ENCODE peak calls at places on chromosomes 6 and 20, in four cellular contexts. I is K562, B is H1, P is HepG2. Y is an unnamed sample.

GRCh38 chr6:46044876-46045617 is 29.4 kb upstream of the CLIC5 start:
- DNase-seq in P (no peak), B (no peak), I (no peak), Y (no peak)

GRCh38 chr20:32289661-32290431 is 12.4 kb downstream of the KIF3B start:
- DNase-seq in I (no peak), P (peak; percentile 100), B (no peak), Y (no peak)

GRCh38 chr6:143507358-143508145 is 4.0 kb downstream of the FUCA2 start:
- DNase-seq in B (no peak), I (no peak), P (no peak), Y (no peak)

GRCh38 chr20:46368902-46369268 is 37.5 kb downstream of the ELMO2 start:
- DNase-seq in I (peak; percentile 30), B (no peak), P (no peak), Y (no peak)

GRCh38 chr20:32619586-32619985 is 34.5 kb upstream of the NOL4L start:
- DNase-seq in I (no peak), B (no peak), P (no peak), Y (no peak)

GRCh38 chr6:161486326-161486725 is 212.5 kb upstream of the AGPAT4 start:
- DNase-seq in B (no peak), I (peak; percentile 18), P (no peak), Y (no peak)

GRCh38 chr6:11462742-11463414 is 74.7 kb upstream of the TMEM170B start:
- DNase-seq in P (peak; percentile 73), I (no peak), B (no peak), Y (no peak)

GRCh38 chr6:167683028-167683862 is 143.5 kb upstream of the AFDN start:
- DNase-seq in P (peak; percentile 100), I (no peak), B (no peak), Y (no peak)

GRCh38 chr6:45697605-45698004 is 318.1 kb downstream of the CLIC5 start:
- DNase-seq in P (no peak), B (no peak), I (peak; percentile 5), Y (no peak)

GRCh38 chr6:2734517-2735076 is 16.1 kb downstream of the MYLK4 start:
- DNase-seq in B (no peak), P (no peak), I (no peak), Y (peak; percentile 29)

GRCh38 chr20:51767018-51767866 is 948 bp downstream of the ATP9A start:
- DNase-seq in P (peak; percentile 83), B (peak; percentile 67), I (peak; percentile 21), Y (peak; percentile 90)

GRCh38 chr20:1876217-1876921 is 18.8 kb upstream of the SIRPA start:
- DNase-seq in B (no peak), I (no peak), P (no peak), Y (no peak)

GRCh38 chr20:56829788-56830385 is 200.8 kb downstream of the TFAP2C start:
- DNase-seq in B (no peak), P (peak; percentile 32), I (no peak), Y (no peak)

GRCh38 chr6:11354019-11354418 is 121.6 kb upstream of the NEDD9 start:
- DNase-seq in P (no peak), B (no peak), I (peak; percentile 4), Y (no peak)

GRCh38 chr6:163646133-163646532 is 231.6 kb downstream of the QKI start:
- DNase-seq in P (no peak), I (no peak), B (no peak), Y (no peak)
- TF ChIP-seq JUN in P (no peak), I (no peak), B (no peak), Y (no peak)

GRCh38 chr20:58852559-58853271 is at the start of gene GNAS:
- DNase-seq in B (peak; percentile 61), I (peak; percentile 35), P (peak; percentile 21), Y (peak; percentile 86)
- TF ChIP-seq ATF3 in B (no peak), I (no peak), P (no peak), Y (no peak)

DNA sequence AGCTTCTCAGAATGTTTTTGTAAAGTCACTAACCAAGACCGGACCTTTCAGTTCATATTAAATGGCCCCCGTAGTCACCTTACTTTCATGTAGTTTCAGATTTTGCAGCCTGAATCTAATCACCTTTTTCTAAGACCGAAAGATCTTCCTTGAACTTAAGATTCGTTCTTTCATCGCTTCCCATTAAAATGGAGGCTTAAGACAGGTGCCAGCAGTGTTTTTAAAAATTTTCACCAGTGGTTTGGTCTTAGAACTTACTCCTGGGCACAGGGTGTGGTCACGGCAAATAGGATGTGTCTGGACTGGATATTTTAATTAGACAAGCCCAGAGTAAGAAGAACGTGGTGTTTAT is 630 bp downstream of the SRSF3 start:
- DNase-seq in B (no peak), I (peak; percentile 49), P (no peak), Y (no peak)
- TF ChIP-seq USF2 in B (no peak), I (no peak), P (no peak), Y (no peak)

GRCh38 chr6:386688-387266 is 4.8 kb upstream of the IRF4 start:
- DNase-seq in I (no peak), B (no peak), P (no peak), Y (no peak)

GRCh38 chr6:389143-389542 is 2.4 kb upstream of the IRF4 start:
- DNase-seq in B (no peak), I (no peak), P (no peak), Y (no peak)

GRCh38 chr6:389622-390021 is 1.9 kb upstream of the IRF4 start:
- DNase-seq in P (no peak), I (no peak), B (no peak), Y (no peak)

GRCh38 chr6:387293-387694 is 4.3 kb upstream of the IRF4 start:
- DNase-seq in I (no peak), P (no peak), B (no peak), Y (no peak)

DNA sequence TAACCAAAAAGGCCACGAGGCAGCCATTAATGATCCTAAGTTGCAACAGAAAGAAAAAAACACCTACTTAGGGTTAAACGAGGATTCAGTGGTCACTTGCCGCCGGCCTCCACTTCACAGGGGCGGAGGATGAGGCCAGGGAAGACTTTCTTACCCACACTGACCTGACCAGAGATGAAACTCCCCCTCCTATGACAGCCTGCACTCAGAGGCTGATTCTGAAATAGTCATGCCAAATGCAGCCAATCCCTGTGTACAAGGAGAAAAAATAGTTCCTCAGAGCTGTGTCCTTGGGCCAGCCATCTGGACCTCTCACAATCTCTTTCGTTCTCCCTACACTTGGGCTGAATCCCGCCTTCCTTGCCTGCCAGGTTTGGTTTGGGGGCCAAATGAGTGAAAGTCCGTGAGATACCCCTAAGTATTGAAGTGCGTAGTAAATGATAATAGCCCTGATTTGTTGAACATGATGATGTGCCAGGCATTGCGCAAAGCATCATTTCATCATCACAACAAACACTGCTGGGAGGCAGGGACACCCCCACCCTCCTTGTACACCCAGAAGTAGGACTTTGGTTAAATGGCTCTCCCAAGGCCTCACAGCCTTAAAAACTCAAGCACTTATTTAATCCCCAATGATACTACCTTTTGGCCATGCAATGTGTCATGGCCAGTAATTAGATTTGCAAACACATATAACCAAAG is 3.2 kb upstream of the IRF4 start:
- DNase-seq in B (no peak), P (no peak), I (no peak), Y (no peak)
- TF ChIP-seq JUN in B (no peak), P (no peak), I (no peak), Y (no peak)

GRCh38 chr6:32852018-32852843 is 1.3 kb downstream of the TAP1 start:
- DNase-seq in B (no peak), P (no peak), I (no peak), Y (no peak)
- TF ChIP-seq ATF3 in B (no peak), P (no peak), I (no peak), Y (no peak)

GRCh38 chr6:36327226-36328009 is 9.3 kb downstream of the BNIP5 start:
- DNase-seq in B (no peak), P (no peak), I (no peak), Y (no peak)

GRCh38 chr6:36328600-36328999 is 8.1 kb downstream of the BNIP5 start:
- DNase-seq in P (no peak), I (no peak), B (no peak), Y (no peak)

GRCh38 chr6:36324715-36325114 is 12.0 kb downstream of the BNIP5 start:
- DNase-seq in B (no peak), P (no peak), I (no peak), Y (no peak)

GRCh38 chr6:36324191-36324590 is 12.5 kb downstream of the BNIP5 start:
- DNase-seq in B (no peak), I (no peak), P (no peak), Y (no peak)

GRCh38 chr6:36326351-36326995 is 10.2 kb downstream of the BNIP5 start:
- DNase-seq in B (no peak), I (no peak), P (no peak), Y (no peak)
- TF ChIP-seq USF2 in B (no peak), I (no peak), P (no peak), Y (no peak)

GRCh38 chr6:18326980-18327379 is 60.2 kb upstream of the RNF144B start:
- DNase-seq in P (no peak), I (no peak), B (no peak), Y (no peak)

GRCh38 chr6:18326001-18326400 is 61.1 kb upstream of the RNF144B start:
- DNase-seq in B (no peak), P (no peak), I (no peak), Y (no peak)

GRCh38 chr6:18329781-18330180 is 57.4 kb upstream of the RNF144B start:
- DNase-seq in I (no peak), B (no peak), P (no peak), Y (no peak)

GRCh38 chr6:18328549-18328922 is 58.6 kb upstream of the RNF144B start:
- DNase-seq in I (no peak), B (no peak), P (no peak), Y (no peak)

GRCh38 chr6:18327621-18328548 is 59.3 kb upstream of the RNF144B start:
- DNase-seq in I (peak; percentile 69), B (no peak), P (no peak), Y (peak; percentile 57)
- TF ChIP-seq JUN in I (no peak), B (no peak), P (no peak), Y (no peak)

Y was measured in WTC11.